ENCODE peak calls at places on chromosomes 7 and 10, in eight cellular contexts. X is psoas muscle; Q is fibroblast of pulmonary artery; U is CD8-positive, alpha-beta T cell; F is GM06990; H is Panc1; M is brain microvascular endothelial cell; R is hepatocyte. O is an unnamed sample.

GRCh38 chr7:46363688-46364087 is 442.6 kb upstream of the IGFBP3 start:
- DNase-seq in X (no peak), Q (no peak), U (no peak), F (no peak), H (no peak), M (no peak), R (peak; percentile 7), O (no peak)

GRCh38 chr10:34319197-34319846 is 495.8 kb downstream of the PARD3 start:
- DNase-seq in X (no peak), Q (peak; percentile 89), U (no peak), F (no peak), H (no peak), M (peak; percentile 85), R (peak; percentile 81), O (peak; percentile 94)

GRCh38 chr10:91198781-91199180 is 21.7 kb upstream of the PCGF5 start:
- DNase-seq in X (no peak), Q (peak; percentile 87), U (no peak), F (peak; percentile 45), H (no peak), M (peak; percentile 68), R (peak; percentile 39), O (peak; percentile 93)

GRCh38 chr7:26574476-26574875 is 282.8 kb downstream of the SNX10 start:
- DNase-seq in X (no peak), Q (no peak), U (no peak), F (no peak), H (no peak), M (no peak), R (no peak), O (no peak)

GRCh38 chr10:84293574-84294016 is 34.8 kb upstream of the CCSER2 start:
- DNase-seq in X (no peak), Q (no peak), U (no peak), F (no peak), H (no peak), M (no peak), R (no peak), O (no peak)

GRCh38 chr10:121553861-121554264 is 44.4 kb downstream of the FGFR2 start:
- DNase-seq in X (no peak), Q (no peak), U (no peak), F (no peak), H (no peak), M (no peak), R (peak; percentile 40), O (no peak)

GRCh38 chr10:101287922-101288638 is 58.8 kb upstream of the LBX1 start:
- DNase-seq in X (no peak), Q (peak; percentile 49), U (no peak), F (no peak), H (no peak), M (no peak), R (no peak), O (peak; percentile 44)

GRCh38 chr10:110546499-110547105 is 20.9 kb upstream of the SMC3 start:
- DNase-seq in X (no peak), Q (no peak), U (no peak), F (no peak), H (no peak), M (no peak), R (no peak), O (no peak)

GRCh38 chr10:108490931-108491330 is 1326.4 kb upstream of the SORCS1 start:
- DNase-seq in X (no peak), Q (no peak), U (no peak), F (no peak), H (no peak), M (no peak), R (no peak), O (no peak)

GRCh38 chr10:117477961-117478670 is 64.4 kb upstream of the EMX2 start:
- DNase-seq in X (no peak), Q (peak; percentile 77), U (no peak), F (no peak), H (peak; percentile 30), M (peak; percentile 40), R (peak; percentile 54), O (peak; percentile 70)

GRCh38 chr7:89023902-89024301 is 228.4 kb upstream of the TEX47 start:
- DNase-seq in X (no peak), Q (no peak), U (no peak), F (no peak), H (no peak), M (no peak), R (no peak), O (no peak)

GRCh38 chr7:134691820-134692705 is 45.4 kb downstream of the BPGM start:
- DNase-seq in X (no peak), Q (peak; percentile 62), U (no peak), F (no peak), H (no peak), M (peak; percentile 68), R (peak; percentile 42), O (peak; percentile 89)

GRCh38 chr7:116384936-116385635 is 114.5 kb upstream of the CAV2 start:
- DNase-seq in X (no peak), Q (no peak), U (no peak), F (no peak), H (no peak), M (no peak), R (no peak), O (no peak)

GRCh38 chr10:124063736-124064135 is 29.7 kb downstream of the CHST15 start:
- DNase-seq in X (no peak), Q (peak; percentile 48), U (no peak), F (no peak), H (peak; percentile 55), M (peak; percentile 80), R (peak; percentile 52), O (peak; percentile 47)

DNA sequence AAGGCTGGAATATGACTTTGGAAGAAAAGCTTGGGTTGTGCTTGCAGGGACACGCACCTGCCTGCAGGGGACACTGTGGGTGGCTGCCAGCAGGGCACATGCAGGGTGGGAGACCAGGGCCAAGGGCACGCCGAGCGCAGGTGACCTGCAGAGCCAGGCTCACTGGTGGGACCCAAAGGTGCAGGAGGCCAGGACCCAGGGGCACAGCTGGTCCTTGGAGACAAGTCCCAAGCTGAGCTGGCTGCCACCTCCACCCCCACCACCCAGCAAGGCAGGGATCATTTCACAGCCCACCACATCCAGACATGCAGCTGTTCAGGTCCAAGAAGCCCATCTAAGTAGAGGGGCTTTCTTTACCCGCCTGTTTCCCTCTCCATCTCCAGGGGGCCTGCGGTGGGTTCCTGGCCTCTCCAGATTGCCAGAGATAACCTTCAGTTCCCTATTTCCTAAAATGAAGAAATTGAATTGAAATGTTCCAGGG is 13.8 kb upstream of the CLIP2 start:
- DNase-seq in X (no peak), Q (no peak), U (no peak), F (no peak), H (no peak), M (no peak), R (no peak), O (no peak)
- TF ChIP-seq CTCF in X (peak; percentile 28), Q (peak; percentile 55), U (peak; percentile 50), F (peak; percentile 79), H (peak; percentile 95), M (peak; percentile 78), R (peak; percentile 37), O (peak; percentile 55)

DNA sequence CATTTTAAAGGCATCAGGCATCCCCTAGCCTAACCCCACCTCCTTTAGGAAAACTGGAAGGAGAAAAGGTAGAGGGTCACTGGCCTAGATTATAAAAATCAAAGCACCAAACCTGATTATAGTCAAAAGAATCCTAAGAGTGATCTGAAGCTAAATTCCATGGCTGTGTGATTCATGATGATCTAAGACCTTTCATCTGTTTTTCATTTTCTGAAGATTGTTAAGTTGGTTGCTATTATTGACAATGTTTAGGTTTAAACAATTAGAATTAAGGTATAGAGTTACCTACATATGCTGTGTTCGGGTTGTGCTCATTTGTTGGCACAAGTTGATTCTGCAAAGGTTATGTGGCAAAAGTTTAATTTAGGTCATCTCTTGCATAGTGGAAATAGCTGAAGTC is 148.7 kb downstream of the BICC1 start:
- DNase-seq in X (no peak), Q (no peak), U (no peak), F (no peak), H (no peak), M (no peak), R (no peak), O (peak; percentile 67)
- H3K4me3 ChIP-seq in X (no peak overlapping the region), Q (no peak overlapping the region), U (no peak overlapping the region), F (no peak overlapping the region), H (no peak overlapping the region), M (no peak overlapping the region), R (no peak overlapping the region), O (no peak overlapping the region)

GRCh38 chr7:44490351-44491200 is at the start of gene NUDCD3:
- DNase-seq in X (peak; percentile 85), Q (peak; percentile 87), U (peak; percentile 82), F (peak; percentile 93), H (peak; percentile 74), M (peak; percentile 73), R (peak; percentile 92), O (peak; percentile 90)
- TF ChIP-seq CTCF in X (no peak), Q (no peak), U (no peak), F (peak; percentile 24), H (peak; percentile 33), M (peak; percentile 46), R (peak; percentile 15), O (peak; percentile 26)

GRCh38 chr10:97506214-97506991 is 7.7 kb downstream of the UBTD1 start:
- DNase-seq in X (no peak), Q (no peak), U (no peak), F (no peak), H (no peak), M (no peak), R (no peak), O (no peak)
- H3K4me3 ChIP-seq in X (no peak overlapping the region), Q (no peak overlapping the region), U (no peak overlapping the region), F (no peak overlapping the region), H (no peak overlapping the region), M (no peak overlapping the region), R (no peak overlapping the region), O (no peak overlapping the region)

DNA sequence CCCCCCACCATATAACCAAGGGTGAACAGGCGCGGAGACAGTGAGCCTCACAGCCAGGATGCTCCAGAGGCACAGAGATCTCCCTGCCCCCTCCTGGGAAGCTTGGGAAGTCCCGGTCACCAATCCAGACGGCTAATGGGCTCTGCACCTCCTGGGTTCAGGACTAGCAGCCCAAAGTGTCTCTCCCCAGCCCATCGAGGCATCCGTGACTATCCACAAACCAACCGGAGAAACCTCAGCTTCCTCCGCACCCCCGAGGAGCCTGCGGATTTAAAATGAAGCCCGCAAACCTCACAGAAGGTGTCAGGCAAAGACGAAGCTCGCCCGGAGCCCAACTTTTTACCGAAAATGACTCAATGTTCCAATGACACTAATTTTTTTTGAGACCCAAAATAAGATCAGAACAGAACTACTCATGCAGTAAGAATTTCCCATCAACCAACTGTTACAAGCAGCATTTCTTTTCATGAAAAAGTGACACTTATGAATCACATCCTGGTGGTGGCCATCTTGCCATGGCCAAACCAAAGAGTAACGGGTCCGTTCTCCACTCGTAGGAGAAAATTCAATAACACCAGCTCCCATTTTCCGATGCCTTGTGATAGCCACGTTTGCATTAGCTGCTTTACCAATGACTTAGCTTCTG is 6.0 kb downstream of the PDGFA start:
- DNase-seq in X (no peak), Q (peak; percentile 40), U (peak; percentile 12), F (no peak), H (no peak), M (peak; percentile 61), R (no peak), O (no peak)
- TF ChIP-seq CTCF in X (no peak), Q (no peak), U (no peak), F (no peak), H (no peak), M (peak; percentile 51), R (no peak), O (no peak)

GRCh38 chr10:60139798-60140566 is 233.6 kb upstream of the CCDC6 start:
- DNase-seq in X (no peak), Q (peak; percentile 60), U (no peak), F (no peak), H (no peak), M (peak; percentile 10), R (peak; percentile 23), O (peak; percentile 61)
- H3K4me3 ChIP-seq in X (peak overlapping the region; percentile 65), Q (peak overlapping the region; percentile 17), U (no peak overlapping the region), F (no peak overlapping the region), H (no peak overlapping the region), M (peak overlapping the region; percentile 13), R (peak overlapping the region; percentile 7), O (no peak overlapping the region)

GRCh38 chr7:126750207-126750911 is 502.4 kb downstream of the GRM8 start:
- DNase-seq in X (no peak), Q (no peak), U (no peak), F (no peak), H (no peak), M (no peak), R (no peak), O (no peak)
- TF ChIP-seq CTCF in X (no peak), Q (no peak), U (no peak), F (no peak), H (no peak), M (no peak), R (no peak), O (no peak)

O was measured in fibroblast of the aortic adventitia.